ENCODE peak calls at places on chromosomes 3 and 15, in nine cellular contexts. X is cardiac muscle cell, W is GM06990, G is spleen, Y is IMR-90, C is epithelial cell of esophagus, R is AG09309, V is fibroblast of pulmonary artery, D is progenitor cell of endocrine pancreas. M is an unnamed sample.

GRCh38 chr3:105853801-105854432 is 14.9 kb downstream of the CBLB start:
- DNase-seq in W (peak), G (peak), X (no peak), V (no peak), R (no peak), D (no peak), C (no peak), Y (no peak), M (no peak)

GRCh38 chr3:131494706-131495105 is 8.1 kb downstream of the MRPL3 start:
- DNase-seq in V (no peak), X (no peak), C (no peak), D (no peak), W (no peak), G (no peak), R (no peak), Y (no peak), M (no peak)

GRCh38 chr15:95259513-95259912 is 1028.2 kb downstream of the MCTP2 start:
- DNase-seq in Y (peak), G (no peak), R (no peak), D (peak), V (peak), W (no peak), C (peak), X (peak), M (peak)

GRCh38 chr3:29099296-29099695 is 181.6 kb upstream of the RBMS3 start:
- DNase-seq in R (no peak), Y (peak), G (no peak), C (no peak), X (peak), V (peak), D (no peak), W (no peak), M (no peak)

GRCh38 chr15:27694506-27695077 is 404.5 kb downstream of the OCA2 start:
- DNase-seq in C (peak), G (no peak), W (no peak), D (no peak), V (no peak), R (no peak), Y (no peak), X (no peak), M (no peak)

GRCh38 chr15:73105064-73105463 is 52.8 kb downstream of the NEO1 start:
- DNase-seq in G (no peak), D (no peak), X (no peak), C (no peak), R (no peak), V (no peak), Y (no peak), W (no peak), M (no peak)

GRCh38 chr3:191338177-191338488 is 7.8 kb upstream of the UTS2B start:
- DNase-seq in Y (no peak), G (no peak), X (no peak), C (no peak), D (no peak), W (no peak), R (no peak), V (no peak), M (no peak)

GRCh38 chr15:68309024-68309423 is 31.5 kb downstream of the FEM1B start:
- DNase-seq in X (no peak), D (no peak), V (no peak), W (no peak), C (no peak), Y (peak), R (no peak), G (no peak), M (no peak)

GRCh38 chr3:50258979-50259378 is 10.0 kb upstream of the SEMA3B start:
- DNase-seq in W (no peak), R (no peak), G (no peak), D (no peak), C (no peak), Y (no peak), X (no peak), V (no peak), M (no peak)

GRCh38 chr3:50259432-50260026 is 9.4 kb upstream of the SEMA3B start:
- DNase-seq in R (no peak), G (no peak), X (no peak), W (no peak), Y (no peak), D (no peak), C (no peak), V (no peak), M (no peak)

GRCh38 chr3:50255251-50255615 is 13.7 kb upstream of the SEMA3B start:
- DNase-seq in Y (no peak), C (peak), V (no peak), X (no peak), W (no peak), D (no peak), G (no peak), R (no peak), M (peak)

GRCh38 chr3:50257990-50258389 is 11.0 kb upstream of the SEMA3B start:
- DNase-seq in Y (no peak), X (no peak), W (no peak), R (no peak), G (no peak), C (no peak), V (no peak), D (no peak), M (no peak)

GRCh38 chr3:50256978-50257890 is 11.7 kb upstream of the SEMA3B start:
- DNase-seq in D (no peak), Y (no peak), X (no peak), C (peak), G (no peak), V (peak), R (no peak), W (no peak), M (peak)
- TF ChIP-seq CTCF in D (peak), Y (peak), X (peak), C (peak), G (peak), V (peak), R (peak), W (peak), M (peak)

DNA sequence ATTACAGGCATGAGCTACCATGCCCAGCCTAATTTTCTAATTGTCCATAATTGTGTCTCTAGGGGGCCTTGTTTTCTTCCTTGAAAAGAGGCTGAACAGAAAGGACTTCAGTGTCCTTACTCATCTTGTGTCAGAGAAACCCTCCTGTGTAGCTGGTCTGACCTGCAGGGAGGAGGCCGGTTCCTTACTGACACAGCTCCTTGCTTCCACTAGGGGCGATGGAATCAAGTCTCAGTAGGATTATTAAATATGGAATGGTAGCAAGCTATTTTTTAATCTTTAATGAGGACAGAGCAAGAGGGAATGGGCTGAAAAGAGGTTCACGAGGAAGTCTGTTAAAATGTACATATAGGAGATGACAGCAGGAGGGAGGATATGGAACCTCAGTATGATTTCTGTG is 8.6 kb downstream of the LPCAT4 start:
- DNase-seq in W (no peak), V (no peak), Y (no peak), C (peak), G (no peak), D (no peak), X (no peak), R (no peak), M (no peak)
- TF ChIP-seq CTCF in W (peak), V (peak), Y (peak), C (peak), G (no peak), D (peak), X (peak), R (peak), M (peak)

GRCh38 chr3:115931581-115931980 is 308.3 kb downstream of the GAP43 start:
- DNase-seq in W (no peak), R (no peak), X (no peak), C (peak), V (peak), D (no peak), G (no peak), Y (peak), M (no peak)

GRCh38 chr3:115932807-115933206 is 309.5 kb downstream of the GAP43 start:
- DNase-seq in G (no peak), V (no peak), X (no peak), Y (no peak), R (no peak), C (no peak), W (peak), D (no peak), M (no peak)

GRCh38 chr3:115937054-115937453 is 313.7 kb downstream of the GAP43 start:
- DNase-seq in R (no peak), V (peak), Y (no peak), D (no peak), X (no peak), G (no peak), C (peak), W (no peak), M (no peak)
- TF ChIP-seq CTCF in R (peak), V (peak), Y (peak), D (peak), X (peak), G (no peak), C (peak), W (peak), M (peak)

GRCh38 chr15:90911302-90911623 is 8.2 kb downstream of the MAN2A2 start:
- DNase-seq in G (peak), Y (no peak), X (no peak), R (no peak), V (no peak), W (no peak), D (no peak), C (no peak), M (no peak)
- TF ChIP-seq CTCF in G (no peak), Y (no peak), X (no peak), R (no peak), V (no peak), W (no peak), D (no peak), C (no peak), M (no peak)

DNA sequence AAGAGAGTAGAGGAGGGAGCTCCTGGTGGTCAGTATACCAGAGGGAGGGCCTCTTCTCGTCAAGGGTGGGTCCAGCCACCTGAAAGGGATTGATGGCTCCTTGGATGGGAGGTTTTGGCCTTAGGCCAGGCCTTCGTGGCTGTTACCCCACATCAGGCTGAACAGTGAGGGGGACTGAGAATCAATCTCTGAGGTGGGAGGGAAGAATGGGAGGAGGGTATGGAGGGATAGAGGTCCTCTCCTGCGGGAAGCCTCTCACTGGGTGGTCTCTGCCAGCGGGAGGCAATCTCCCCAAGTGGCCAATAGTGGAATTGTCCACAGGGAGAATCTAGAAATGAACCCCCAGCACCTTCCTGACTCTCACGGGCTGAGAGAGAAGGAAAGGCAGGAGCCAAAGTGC is 53.5 kb downstream of the BSN start:
- DNase-seq in D (no peak), Y (no peak), V (no peak), R (no peak), W (no peak), C (no peak), X (no peak), G (no peak), M (no peak)
- TF ChIP-seq CTCF in D (peak), Y (no peak), V (peak), R (peak), W (peak), C (peak), X (peak), G (no peak), M (no peak)

DNA sequence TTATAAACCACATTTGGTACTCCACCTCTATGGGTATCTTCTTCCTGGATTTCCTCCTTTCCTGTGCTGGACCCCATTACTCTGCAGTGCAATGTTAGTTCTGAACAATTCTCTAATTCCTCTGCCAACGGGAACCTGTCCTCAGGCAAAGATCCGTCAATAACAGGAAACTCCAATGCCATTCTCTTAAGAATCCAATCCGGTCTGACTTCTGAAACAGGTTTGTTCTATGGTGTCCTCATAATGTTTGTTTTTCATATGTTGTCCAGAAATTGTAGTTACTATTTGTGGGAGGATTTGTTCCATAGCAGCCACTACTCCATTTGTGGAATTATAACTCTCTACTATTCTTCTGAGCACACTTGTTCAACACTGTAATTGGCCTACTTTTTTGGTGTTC is 112.7 kb downstream of the TBL1XR1 start:
- DNase-seq in V (no peak), G (no peak), W (no peak), C (peak), D (no peak), X (no peak), R (no peak), Y (no peak), M (no peak)
- TF ChIP-seq CTCF in V (no peak), G (no peak), W (no peak), C (no peak), D (no peak), X (no peak), R (no peak), Y (no peak), M (no peak)

M was measured in MCF 10A.